ENCODE peak calls at places on chromosomes 4 and X, in six cellular contexts. One of them, this sample, is unnamed. For H3K4me1, the result is how much of the 10 kb centered on the place peaks cover.

GRCh38 chr4:26288308-26288982 is 32.4 kb upstream of the RBPJ start:
- DNase-seq in MM.1S: no peak
- DNase-seq in CD8-positive, alpha-beta memory T cell: no peak
- DNase-seq in body of pancreas: peak
- DNase-seq in HepG2: no peak
- DNase-seq in GM23338: no peak
- DNase-seq in this sample: no peak

GRCh38 chr4:16083217-16084191 is at the start of gene PROM1:
- DNase-seq in MM.1S: no peak
- DNase-seq in CD8-positive, alpha-beta memory T cell: no peak
- DNase-seq in body of pancreas: peak
- DNase-seq in HepG2: peak
- DNase-seq in GM23338: peak
- DNase-seq in this sample: no peak

GRCh38 chr4:173834151-173834550 is 304.1 kb upstream of the HAND2 start:
- DNase-seq in MM.1S: no peak
- DNase-seq in CD8-positive, alpha-beta memory T cell: no peak
- DNase-seq in body of pancreas: no peak
- DNase-seq in HepG2: no peak
- DNase-seq in GM23338: peak
- DNase-seq in this sample: no peak

GRCh38 chr4:86496094-86497060 is 97.7 kb upstream of the PTPN13 start:
- DNase-seq in MM.1S: peak
- DNase-seq in CD8-positive, alpha-beta memory T cell: peak
- DNase-seq in body of pancreas: peak
- DNase-seq in HepG2: no peak
- DNase-seq in GM23338: peak
- DNase-seq in this sample: no peak

GRCh38 chr4:123110147-123110546 is 187.8 kb upstream of the NUDT6 start:
- DNase-seq in MM.1S: no peak
- DNase-seq in CD8-positive, alpha-beta memory T cell: no peak
- DNase-seq in body of pancreas: no peak
- DNase-seq in HepG2: no peak
- DNase-seq in GM23338: no peak
- DNase-seq in this sample: no peak

GRCh38 chr4:187618701-187619278 is 376.8 kb upstream of the ZFP42 start:
- DNase-seq in MM.1S: no peak
- DNase-seq in CD8-positive, alpha-beta memory T cell: no peak
- DNase-seq in body of pancreas: no peak
- DNase-seq in HepG2: no peak
- DNase-seq in GM23338: no peak
- DNase-seq in this sample: no peak

GRCh38 chrX:43664258-43664657 is 8.2 kb downstream of the MAOA start:
- DNase-seq in MM.1S: no peak
- DNase-seq in CD8-positive, alpha-beta memory T cell: no peak
- DNase-seq in body of pancreas: no peak
- DNase-seq in HepG2: no peak
- DNase-seq in GM23338: no peak
- DNase-seq in this sample: no peak

GRCh38 chr4:106868381-106869035 is 167.6 kb downstream of the DKK2 start:
- DNase-seq in MM.1S: no peak
- DNase-seq in CD8-positive, alpha-beta memory T cell: no peak
- DNase-seq in body of pancreas: no peak
- DNase-seq in HepG2: no peak
- DNase-seq in GM23338: no peak
- DNase-seq in this sample: no peak

GRCh38 chr4:70405765-70406164 is 8.0 kb downstream of the OPRPN start:
- DNase-seq in MM.1S: no peak
- DNase-seq in CD8-positive, alpha-beta memory T cell: no peak
- DNase-seq in body of pancreas: no peak
- DNase-seq in HepG2: no peak
- DNase-seq in GM23338: no peak
- DNase-seq in this sample: no peak
- H3K27ac ChIP-seq in MM.1S: no peak
- H3K27ac ChIP-seq in CD8-positive, alpha-beta memory T cell: no peak
- H3K27ac ChIP-seq in body of pancreas: no peak
- H3K27ac ChIP-seq in HepG2: no peak
- H3K27ac ChIP-seq in GM23338: no peak
- H3K27ac ChIP-seq in this sample: no peak

DNA sequence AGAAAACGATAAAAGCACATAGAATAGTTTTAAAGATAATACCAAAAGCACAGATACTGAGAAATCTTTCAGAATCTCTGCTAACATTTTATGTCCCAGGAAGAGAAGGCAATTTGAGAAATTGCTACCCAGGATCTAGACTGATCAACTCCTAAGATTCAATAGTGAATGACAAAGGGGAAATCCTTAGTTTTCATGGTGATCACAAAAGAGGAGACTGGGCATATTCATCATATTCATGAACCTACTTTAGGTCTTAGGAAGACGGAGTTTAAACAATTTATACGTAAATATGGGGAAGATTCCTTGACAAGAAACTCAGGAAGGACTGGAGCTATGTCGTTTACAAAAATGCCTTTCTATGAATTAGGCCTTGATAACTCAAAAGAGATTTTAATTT is 87.3 kb downstream of the SHISA3 start:
- DNase-seq in MM.1S: no peak
- DNase-seq in CD8-positive, alpha-beta memory T cell: no peak
- DNase-seq in body of pancreas: no peak
- DNase-seq in HepG2: no peak
- DNase-seq in GM23338: peak
- DNase-seq in this sample: no peak
- H3K4me1 ChIP-seq in MM.1S: under half
- H3K4me1 ChIP-seq in CD8-positive, alpha-beta memory T cell: under half
- H3K4me1 ChIP-seq in body of pancreas: under half
- H3K4me1 ChIP-seq in HepG2: under half
- H3K4me1 ChIP-seq in GM23338: half or more
- H3K4me1 ChIP-seq in this sample: under half

DNA sequence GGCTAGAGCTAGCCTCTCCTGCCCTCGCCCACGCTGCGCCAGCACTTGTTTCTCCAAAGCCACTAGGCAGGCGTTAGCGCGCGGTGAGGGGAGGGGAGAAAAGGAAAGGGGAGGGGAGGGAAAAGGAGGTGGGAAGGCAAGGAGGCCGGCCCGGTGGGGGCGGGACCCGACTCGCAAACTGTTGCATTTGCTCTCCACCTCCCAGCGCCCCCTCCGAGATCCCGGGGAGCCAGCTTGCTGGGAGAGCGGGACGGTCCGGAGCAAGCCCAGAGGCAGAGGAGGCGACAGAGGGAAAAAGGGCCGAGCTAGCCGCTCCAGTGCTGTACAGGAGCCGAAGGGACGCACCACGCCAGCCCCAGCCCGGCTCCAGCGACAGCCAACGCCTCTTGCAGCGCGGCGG is at the start of gene AR:
- DNase-seq in MM.1S: no peak
- DNase-seq in CD8-positive, alpha-beta memory T cell: no peak
- DNase-seq in body of pancreas: peak
- DNase-seq in HepG2: no peak
- DNase-seq in GM23338: peak
- DNase-seq in this sample: peak
- H3K27ac ChIP-seq in MM.1S: no peak
- H3K27ac ChIP-seq in CD8-positive, alpha-beta memory T cell: no peak
- H3K27ac ChIP-seq in body of pancreas: peak
- H3K27ac ChIP-seq in HepG2: no peak
- H3K27ac ChIP-seq in GM23338: peak
- H3K27ac ChIP-seq in this sample: peak

GRCh38 chr4:88503344-88503743 is 20.2 kb downstream of the PYURF start:
- DNase-seq in MM.1S: no peak
- DNase-seq in CD8-positive, alpha-beta memory T cell: no peak
- DNase-seq in body of pancreas: no peak
- DNase-seq in HepG2: no peak
- DNase-seq in GM23338: no peak
- DNase-seq in this sample: no peak

GRCh38 chr4:88497859-88498409 is 25.6 kb downstream of the PYURF start:
- DNase-seq in MM.1S: no peak
- DNase-seq in CD8-positive, alpha-beta memory T cell: no peak
- DNase-seq in body of pancreas: no peak
- DNase-seq in HepG2: no peak
- DNase-seq in GM23338: no peak
- DNase-seq in this sample: no peak
- H3K4me1 ChIP-seq in MM.1S: under half
- H3K4me1 ChIP-seq in CD8-positive, alpha-beta memory T cell: under half
- H3K4me1 ChIP-seq in body of pancreas: under half
- H3K4me1 ChIP-seq in HepG2: under half
- H3K4me1 ChIP-seq in GM23338: under half
- H3K4me1 ChIP-seq in this sample: under half

GRCh38 chrX:110001702-110002299 is 1.1 kb upstream of the TMEM164 start:
- DNase-seq in MM.1S: no peak
- DNase-seq in CD8-positive, alpha-beta memory T cell: no peak
- DNase-seq in body of pancreas: no peak
- DNase-seq in HepG2: no peak
- DNase-seq in GM23338: no peak
- DNase-seq in this sample: no peak
- H3K27ac ChIP-seq in MM.1S: peak
- H3K27ac ChIP-seq in CD8-positive, alpha-beta memory T cell: peak
- H3K27ac ChIP-seq in body of pancreas: peak
- H3K27ac ChIP-seq in HepG2: no peak
- H3K27ac ChIP-seq in GM23338: no peak
- H3K27ac ChIP-seq in this sample: peak

GRCh38 chr4:22237846-22238513 is 277.9 kb downstream of the ADGRA3 start:
- DNase-seq in MM.1S: peak
- DNase-seq in CD8-positive, alpha-beta memory T cell: no peak
- DNase-seq in body of pancreas: peak
- DNase-seq in HepG2: peak
- DNase-seq in GM23338: peak
- DNase-seq in this sample: no peak

GRCh38 chr4:22237155-22237751 is 278.6 kb downstream of the ADGRA3 start:
- DNase-seq in MM.1S: peak
- DNase-seq in CD8-positive, alpha-beta memory T cell: peak
- DNase-seq in body of pancreas: peak
- DNase-seq in HepG2: peak
- DNase-seq in GM23338: peak
- DNase-seq in this sample: no peak

GRCh38 chr4:22241415-22241814 is 274.5 kb downstream of the ADGRA3 start:
- DNase-seq in MM.1S: no peak
- DNase-seq in CD8-positive, alpha-beta memory T cell: no peak
- DNase-seq in body of pancreas: no peak
- DNase-seq in HepG2: no peak
- DNase-seq in GM23338: no peak
- DNase-seq in this sample: no peak

GRCh38 chr4:22240814-22241213 is 275.1 kb downstream of the ADGRA3 start:
- DNase-seq in MM.1S: no peak
- DNase-seq in CD8-positive, alpha-beta memory T cell: no peak
- DNase-seq in body of pancreas: no peak
- DNase-seq in HepG2: no peak
- DNase-seq in GM23338: no peak
- DNase-seq in this sample: no peak

GRCh38 chr4:22238742-22239141 is 277.1 kb downstream of the ADGRA3 start:
- DNase-seq in MM.1S: no peak
- DNase-seq in CD8-positive, alpha-beta memory T cell: no peak
- DNase-seq in body of pancreas: no peak
- DNase-seq in HepG2: peak
- DNase-seq in GM23338: peak
- DNase-seq in this sample: no peak
- H3K4me1 ChIP-seq in MM.1S: under half
- H3K4me1 ChIP-seq in CD8-positive, alpha-beta memory T cell: under half
- H3K4me1 ChIP-seq in body of pancreas: under half
- H3K4me1 ChIP-seq in HepG2: under half
- H3K4me1 ChIP-seq in GM23338: under half
- H3K4me1 ChIP-seq in this sample: under half

GRCh38 chrX:154050113-154050495 is 30.4 kb upstream of the IRAK1 start:
- DNase-seq in MM.1S: no peak
- DNase-seq in CD8-positive, alpha-beta memory T cell: no peak
- DNase-seq in body of pancreas: no peak
- DNase-seq in HepG2: no peak
- DNase-seq in GM23338: no peak
- DNase-seq in this sample: no peak

GRCh38 chrX:154049209-154050112 is 29.8 kb upstream of the IRAK1 start:
- DNase-seq in MM.1S: no peak
- DNase-seq in CD8-positive, alpha-beta memory T cell: no peak
- DNase-seq in body of pancreas: peak
- DNase-seq in HepG2: no peak
- DNase-seq in GM23338: no peak
- DNase-seq in this sample: no peak

GRCh38 chrX:154046262-154046771 is 26.6 kb upstream of the IRAK1 start:
- DNase-seq in MM.1S: no peak
- DNase-seq in CD8-positive, alpha-beta memory T cell: no peak
- DNase-seq in body of pancreas: peak
- DNase-seq in HepG2: no peak
- DNase-seq in GM23338: no peak
- DNase-seq in this sample: peak

GRCh38 chrX:154048398-154048797 is 28.7 kb upstream of the IRAK1 start:
- DNase-seq in MM.1S: no peak
- DNase-seq in CD8-positive, alpha-beta memory T cell: no peak
- DNase-seq in body of pancreas: no peak
- DNase-seq in HepG2: no peak
- DNase-seq in GM23338: no peak
- DNase-seq in this sample: no peak

GRCh38 chrX:154047266-154047665 is 27.6 kb upstream of the IRAK1 start:
- DNase-seq in MM.1S: no peak
- DNase-seq in CD8-positive, alpha-beta memory T cell: no peak
- DNase-seq in body of pancreas: no peak
- DNase-seq in HepG2: no peak
- DNase-seq in GM23338: no peak
- DNase-seq in this sample: no peak
- H3K27ac ChIP-seq in MM.1S: no peak
- H3K27ac ChIP-seq in CD8-positive, alpha-beta memory T cell: no peak
- H3K27ac ChIP-seq in body of pancreas: peak
- H3K27ac ChIP-seq in HepG2: no peak
- H3K27ac ChIP-seq in GM23338: no peak
- H3K27ac ChIP-seq in this sample: peak

This sample was measured in tibial artery.